ENCODE peak calls at places on chromosomes 2 and 18, in seven cellular contexts. A is OCI-LY7, M is SK-N-SH, W is omental fat pad, Q is left ventricle myocardium inferior, T is fibroblast of pulmonary artery, Y is neural progenitor cell. G is an unnamed sample.

GRCh38 chr2:68434981-68435380 is 32.1 kb downstream of the FBXO48 start:
- DNase-seq in A (no peak), M (no peak), W (no peak), Q (no peak), T (no peak), Y (no peak), G (no peak)

GRCh38 chr2:19885791-19886190 is 16.0 kb downstream of the TTC32 start:
- DNase-seq in A (no peak), M (no peak), W (no peak), Q (no peak), T (no peak), Y (no peak), G (no peak)

GRCh38 chr2:74690571-74690970 is 36.5 kb downstream of the SEMA4F start:
- DNase-seq in A (peak), M (peak), W (no peak), Q (no peak), T (peak), Y (peak), G (no peak)

GRCh38 chr18:24181806-24182205 is 42.9 kb downstream of the CABYR start:
- DNase-seq in A (no peak), M (no peak), W (no peak), Q (no peak), T (peak), Y (no peak), G (no peak)

GRCh38 chr2:60779426-60779825 is 23.4 kb downstream of the PAPOLG start:
- DNase-seq in A (no peak), M (no peak), W (no peak), Q (no peak), T (no peak), Y (no peak), G (no peak)

GRCh38 chr18:54150226-54150625 is 74.2 kb downstream of the MBD2 start:
- DNase-seq in A (no peak), M (no peak), W (no peak), Q (no peak), T (no peak), Y (no peak), G (no peak)

GRCh38 chr2:216283038-216283900 is 89.0 kb downstream of the MARCHF4 start:
- DNase-seq in A (peak), M (peak), W (no peak), Q (no peak), T (no peak), Y (peak), G (peak)

GRCh38 chr2:216064014-216064630 is 17.5 kb downstream of the PECR start:
- DNase-seq in A (no peak), M (no peak), W (no peak), Q (no peak), T (peak), Y (peak), G (no peak)

GRCh38 chr2:46829240-46829970 is 86.2 kb downstream of the MCFD2 start:
- DNase-seq in A (no peak), M (no peak), W (no peak), Q (no peak), T (no peak), Y (no peak), G (no peak)

GRCh38 chr18:23981369-23981768 is 33.2 kb upstream of the TTC39C start:
- DNase-seq in A (peak), M (no peak), W (no peak), Q (no peak), T (no peak), Y (peak), G (no peak)

GRCh38 chr2:131030478-131030971 is 62.7 kb downstream of the FAM168B start:
- DNase-seq in A (no peak), M (peak), W (no peak), Q (no peak), T (no peak), Y (no peak), G (no peak)

GRCh38 chr2:117973498-117974082 is 40.3 kb downstream of the CCDC93 start:
- DNase-seq in A (no peak), M (peak), W (no peak), Q (no peak), T (no peak), Y (no peak), G (no peak)

GRCh38 chr2:196718796-196719564 is 79.5 kb downstream of the CCDC150 start:
- DNase-seq in A (no peak), M (peak), W (no peak), Q (no peak), T (peak), Y (peak), G (no peak)

GRCh38 chr2:202121532-202122166 is 48.6 kb downstream of the KIAA2012 start:
- DNase-seq in A (no peak), M (no peak), W (no peak), Q (peak), T (no peak), Y (no peak), G (no peak)

GRCh38 chr18:10368456-10369453 is 85.7 kb upstream of the APCDD1 start:
- DNase-seq in A (no peak), M (no peak), W (no peak), Q (no peak), T (no peak), Y (peak), G (no peak)

GRCh38 chr2:165079432-165079831 is 124.1 kb upstream of the SLC38A11 start:
- DNase-seq in A (no peak), M (no peak), W (no peak), Q (no peak), T (peak), Y (no peak), G (no peak)

GRCh38 chr2:197159681-197160211 is 150.8 kb downstream of the ANKRD44 start:
- DNase-seq in A (no peak), M (no peak), W (no peak), Q (no peak), T (peak), Y (no peak), G (no peak)

GRCh38 chr2:71952572-71953188 is 195.0 kb downstream of the CYP26B1 start:
- DNase-seq in A (no peak), M (no peak), W (no peak), Q (no peak), T (no peak), Y (no peak), G (no peak)

GRCh38 chr2:196225213-196225612 is 53.8 kb upstream of the STK17B start:
- DNase-seq in A (no peak), M (no peak), W (no peak), Q (no peak), T (peak), Y (no peak), G (no peak)

GRCh38 chr2:15939854-15940660 is at the start of gene MYCN:
- DNase-seq in A (peak), M (peak), W (no peak), Q (peak), T (peak), Y (peak), G (peak)
- TF ChIP-seq CTCF in A (peak), M (peak), W (no peak), Q (peak), T (no peak), Y (peak), G (no peak)

DNA sequence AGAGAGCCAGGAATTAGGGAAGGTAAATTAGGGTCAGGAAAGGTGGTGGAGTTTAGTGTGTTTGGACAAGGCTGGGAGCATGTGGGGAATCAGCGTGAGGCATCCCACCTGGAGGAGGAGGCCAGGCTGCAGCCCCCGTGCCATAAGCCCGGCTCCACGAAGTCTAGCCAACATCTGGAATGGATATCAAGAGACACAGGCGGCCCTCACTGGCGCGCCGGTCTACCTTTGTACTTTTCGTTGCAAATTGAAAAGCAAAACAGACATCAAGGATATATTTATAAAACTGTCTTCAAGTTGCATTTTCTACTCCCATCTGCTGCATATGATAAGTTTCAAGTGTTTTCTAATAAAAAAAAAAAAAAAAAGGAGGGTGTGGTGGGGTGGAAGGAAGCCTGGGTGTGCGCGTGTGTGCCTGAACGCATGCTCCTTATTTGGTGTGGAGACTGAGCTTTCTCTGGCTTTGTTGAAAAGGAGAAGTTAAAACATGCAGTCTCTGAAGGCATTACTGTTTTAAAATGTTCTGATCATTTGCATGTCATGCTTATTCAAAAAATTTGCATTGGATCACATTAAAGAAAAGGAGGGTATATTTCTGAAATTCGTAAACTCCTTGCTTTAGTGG is 546.7 kb upstream of the ID2 start:
- DNase-seq in A (no peak), M (no peak), W (no peak), Q (peak), T (no peak), Y (no peak), G (no peak)
- TF ChIP-seq CTCF in A (no peak), M (no peak), W (no peak), Q (no peak), T (no peak), Y (no peak), G (no peak)

GRCh38 chr2:222835823-222836151 is 25.0 kb upstream of the ACSL3 start:
- DNase-seq in A (no peak), M (no peak), W (no peak), Q (no peak), T (no peak), Y (no peak), G (no peak)
- TF ChIP-seq CTCF in A (no peak), M (no peak), W (no peak), Q (no peak), T (no peak), Y (no peak), G (no peak)

GRCh38 chr2:231791107-231791506 is 4.9 kb downstream of the COPS7B start:
- DNase-seq in A (no peak), M (no peak), W (no peak), Q (no peak), T (no peak), Y (no peak), G (no peak)

GRCh38 chr2:231800493-231801091 is 14.3 kb downstream of the COPS7B start:
- DNase-seq in A (peak), M (peak), W (no peak), Q (no peak), T (peak), Y (peak), G (peak)

GRCh38 chr2:231794383-231794782 is 8.1 kb downstream of the COPS7B start:
- DNase-seq in A (no peak), M (no peak), W (no peak), Q (no peak), T (no peak), Y (no peak), G (no peak)

GRCh38 chr2:231795525-231796327 is 9.5 kb downstream of the COPS7B start:
- DNase-seq in A (no peak), M (peak), W (no peak), Q (no peak), T (peak), Y (peak), G (peak)
- TF ChIP-seq CTCF in A (peak), M (peak), W (no peak), Q (no peak), T (peak), Y (peak), G (peak)

G was measured in mucosa of descending colon.